ENCODE peak calls at places on chromosome 16, in eight cellular contexts. N is CD4-positive, alpha-beta T cell; J is IMR-90; M is CD8-positive, alpha-beta T cell; G is central memory CD8-positive, alpha-beta T cell; B is activated CD8-positive, alpha-beta T cell treated with anti-CD3 and anti-CD28 coated beads for 36 hours; U is stimulated activated naive CD8-positive, alpha-beta T cell treated with anti-CD3 and anti-CD28 coated beads, Interleukin-15, amount 100 ng/mL, for 72 hours; F is activated CD8-positive, alpha-beta memory T cell treated with anti-CD3 and anti-CD28 coated beads, Interleukin-2, amount 10 ng/mL, durations not matched to agents 7 days and 5 days. V is an unnamed sample.

GRCh38 chr16:28289106-28289505 is 3.2 kb upstream of the SBK1 start:
- ATAC-seq in G (no peak), F (no peak), J (no peak), N (no peak), B (no peak), U (no peak), M (no peak), V (no peak)

GRCh38 chr16:84176192-84177053 is 10.4 kb downstream of the TAF1C start:
- ATAC-seq in B (no peak), M (no peak), N (no peak), J (no peak), U (no peak), G (no peak), F (no peak), V (peak)

GRCh38 chr16:16144416-16144815 is 78.9 kb downstream of the ABCC6 start:
- ATAC-seq in F (no peak), M (no peak), B (no peak), G (no peak), N (no peak), J (no peak), U (no peak), V (no peak)

GRCh38 chr16:11328172-11329079 is 16.8 kb upstream of the RMI2 start:
- ATAC-seq in U (peak), J (peak), G (peak), M (peak), N (peak), B (peak), F (peak), V (peak)

GRCh38 chr16:23301251-23302044 is 654 bp upstream of the SCNN1B start:
- ATAC-seq in N (no peak), U (no peak), M (no peak), G (no peak), F (no peak), J (no peak), B (no peak), V (no peak)

GRCh38 chr16:89613954-89614459 is 565 bp downstream of the DPEP1 start:
- ATAC-seq in M (no peak), N (no peak), F (no peak), G (no peak), J (no peak), B (no peak), U (no peak), V (no peak)

GRCh38 chr16:3157229-3158013 is 22.6 kb downstream of the ZNF213 start:
- ATAC-seq in U (peak), F (peak), J (peak), M (peak), G (peak), N (peak), B (peak), V (peak)

GRCh38 chr16:14180431-14181059 is 109.4 kb downstream of the MRTFB start:
- ATAC-seq in M (no peak), G (no peak), F (no peak), N (no peak), J (no peak), U (no peak), B (no peak), V (no peak)

GRCh38 chr16:57667526-57668258 is 414 bp upstream of the ADGRG3 start:
- ATAC-seq in U (peak), J (peak), F (no peak), N (no peak), G (peak), M (no peak), B (no peak), V (no peak)

GRCh38 chr16:661184-661821 is 6.6 kb upstream of the RHOT2 start:
- ATAC-seq in U (no peak), G (no peak), F (no peak), N (no peak), B (no peak), M (no peak), J (no peak), V (peak)

GRCh38 chr16:11658896-11659708 is 9.2 kb upstream of the SNN start:
- ATAC-seq in N (no peak), U (no peak), G (no peak), J (peak), F (no peak), M (no peak), B (no peak), V (no peak)

GRCh38 chr16:26645629-26646028 is 421.1 kb upstream of the C16orf82 start:
- ATAC-seq in G (no peak), F (peak), J (no peak), B (peak), N (no peak), M (no peak), U (peak), V (no peak)

GRCh38 chr16:4415538-4416199 is 727 bp downstream of the CORO7 start:
- ATAC-seq in J (peak), G (peak), F (peak), M (peak), B (peak), N (peak), U (peak), V (peak)

GRCh38 chr16:56630134-56630533 is 2.3 kb upstream of the MT1M start:
- ATAC-seq in J (no peak), M (no peak), F (no peak), U (peak), G (no peak), N (no peak), B (peak), V (no peak)

GRCh38 chr16:85888405-85889331 is 10.3 kb upstream of the IRF8 start:
- ATAC-seq in M (peak), F (peak), U (peak), N (no peak), J (no peak), B (peak), G (peak), V (no peak)

GRCh38 chr16:52408197-52408845 is 138.6 kb downstream of the TOX3 start:
- ATAC-seq in G (no peak), M (no peak), U (no peak), B (no peak), N (no peak), F (no peak), J (no peak), V (no peak)

GRCh38 chr16:22955461-22956145 is 141.6 kb downstream of the HS3ST2 start:
- ATAC-seq in N (no peak), F (no peak), G (no peak), M (no peak), B (no peak), J (no peak), U (no peak), V (no peak)